ENCODE peak calls at places on chromosomes 4 and X, in four cellular contexts. I, R, D and T are unnamed samples.

GRCh38 chr4:174613979-174614378 is 91.7 kb upstream of the HPGD start:
- DNase-seq in D (no peak), R (no peak), I (no peak), T (no peak)

GRCh38 chrX:7170903-7171302 is 22.9 kb upstream of the PUDP start:
- DNase-seq in I (no peak), D (peak), R (peak), T (peak)

GRCh38 chrX:19375546-19375945 is 31.8 kb downstream of the PDHA1 start:
- DNase-seq in D (no peak), I (no peak), R (no peak), T (no peak)

GRCh38 chrX:155028749-155029360 is 2.2 kb downstream of the FUNDC2 start:
- DNase-seq in D (no peak), I (no peak), R (no peak), T (no peak)

GRCh38 chr4:18686338-18687039 is 664.9 kb upstream of the LCORL start:
- DNase-seq in R (no peak), I (no peak), D (no peak), T (no peak)

GRCh38 chrX:24298191-24298590 is 15.7 kb downstream of the SUPT20HL2 start:
- DNase-seq in R (no peak), I (no peak), D (no peak), T (no peak)

GRCh38 chrX:47643926-47644325 is 6.4 kb downstream of the ELK1 start:
- DNase-seq in D (no peak), R (no peak), I (no peak), T (no peak)

GRCh38 chrX:17375631-17376380 is 806 bp downstream of the NHS start:
- DNase-seq in R (no peak), D (no peak), I (no peak), T (peak)

GRCh38 chrX:140672840-140673731 is 36.5 kb upstream of the LINC00632 start:
- DNase-seq in I (no peak), D (peak), R (no peak), T (no peak)

GRCh38 chr4:162644346-162644745 is 480.5 kb upstream of the FSTL5 start:
- DNase-seq in D (no peak), R (no peak), I (no peak), T (no peak)

GRCh38 chrX:20362268-20363002 is 95.7 kb upstream of the RPS6KA3 start:
- DNase-seq in D (peak), R (peak), I (no peak), T (no peak)

GRCh38 chr4:176437756-176438155 is 118.0 kb downstream of the SPCS3 start:
- DNase-seq in I (no peak), D (no peak), R (no peak), T (no peak)

GRCh38 chr4:108342325-108342986 is 173.7 kb upstream of the LEF1 start:
- DNase-seq in I (no peak), D (no peak), R (no peak), T (no peak)

GRCh38 chrX:34734383-34734782 is 77.3 kb upstream of the TMEM47 start:
- DNase-seq in D (no peak), R (no peak), I (no peak), T (no peak)

GRCh38 chrX:40806511-40807220 is 71.3 kb upstream of the MED14 start:
- DNase-seq in R (peak), I (no peak), D (no peak), T (no peak)

GRCh38 chrX:38154818-38155217 is 65.9 kb downstream of the SRPX start:
- DNase-seq in D (no peak), I (no peak), R (no peak), T (no peak)

GRCh38 chrX:102712967-102713677 is 874 bp downstream of the GPRASP2 start:
- DNase-seq in D (no peak), I (no peak), R (peak), T (peak)

GRCh38 chrX:13763489-13763888 is 28.9 kb downstream of the OFD1 start:
- DNase-seq in I (no peak), D (no peak), R (no peak), T (no peak)

GRCh38 chr4:100340534-100341364 is 150.5 kb upstream of the DDIT4L start:
- DNase-seq in R (no peak), D (no peak), I (no peak), T (no peak)

GRCh38 chr4:185540487-185541125 is 5.3 kb upstream of the PDLIM3 start:
- DNase-seq in D (no peak), I (no peak), R (no peak), T (no peak)

GRCh38 chrX:68807818-68808217 is 21.0 kb upstream of the EFNB1 start:
- DNase-seq in R (peak), I (no peak), D (no peak), T (peak)

GRCh38 chr4:141391771-141392170 is 171.1 kb downstream of the ZNF330 start:
- DNase-seq in R (no peak), I (no peak), D (no peak), T (no peak)

GRCh38 chrX:148120151-148120550 is 139.0 kb downstream of the FMR1NB start:
- DNase-seq in R (no peak), I (no peak), D (no peak), T (no peak)

GRCh38 chr4:52945499-52945898 is 83.4 kb downstream of the RASL11B start:
- DNase-seq in I (no peak), R (peak), D (no peak), T (no peak)

GRCh38 chr4:167014944-167015343 is 219.3 kb downstream of the SPOCK3 start:
- DNase-seq in D (no peak), R (no peak), I (no peak), T (no peak)

GRCh38 chr4:167025651-167026050 is 208.6 kb downstream of the SPOCK3 start:
- DNase-seq in R (no peak), I (no peak), D (peak), T (no peak)

GRCh38 chr4:167021545-167022155 is 212.6 kb downstream of the SPOCK3 start:
- DNase-seq in I (peak), D (peak), R (peak), T (peak)

GRCh38 chr4:167023359-167023925 is 210.9 kb downstream of the SPOCK3 start:
- DNase-seq in I (peak), R (no peak), D (no peak), T (no peak)

DNA sequence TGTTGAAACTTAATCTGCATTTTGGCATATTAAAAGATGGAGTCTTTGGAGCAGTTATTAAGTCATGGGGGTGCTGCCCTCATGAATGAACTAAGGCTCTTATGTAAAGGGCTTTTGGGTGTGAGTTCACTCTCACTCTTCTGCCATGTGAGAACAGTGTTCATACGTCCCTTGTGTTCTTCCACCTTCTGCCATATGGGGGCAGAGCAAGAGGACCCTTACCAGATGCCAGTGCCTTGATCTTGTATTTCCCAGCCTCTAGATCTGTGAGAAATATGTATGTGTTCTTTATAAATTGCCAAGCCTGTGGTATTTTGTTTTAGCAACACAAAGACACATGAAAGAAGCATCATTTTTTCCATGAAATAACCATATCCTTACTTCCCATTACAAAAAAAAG is 213.9 kb downstream of the SPOCK3 start:
- DNase-seq in D (peak), R (no peak), I (no peak), T (peak)
- TF ChIP-seq CREM in D (no peak), R (no peak), I (no peak), T (no peak)

GRCh38 chr4:8264106-8264505 is 5.4 kb upstream of the HTRA3 start:
- DNase-seq in R (no peak), I (no peak), D (no peak), T (no peak)

GRCh38 chr4:8260656-8261111 is 8.9 kb upstream of the HTRA3 start:
- DNase-seq in D (no peak), R (no peak), I (no peak), T (no peak)

GRCh38 chr4:8263397-8263796 is 6.2 kb upstream of the HTRA3 start:
- DNase-seq in I (no peak), D (no peak), R (no peak), T (no peak)

GRCh38 chr4:8261851-8262535 is 7.6 kb upstream of the HTRA3 start:
- DNase-seq in D (no peak), I (no peak), R (no peak), T (no peak)

DNA sequence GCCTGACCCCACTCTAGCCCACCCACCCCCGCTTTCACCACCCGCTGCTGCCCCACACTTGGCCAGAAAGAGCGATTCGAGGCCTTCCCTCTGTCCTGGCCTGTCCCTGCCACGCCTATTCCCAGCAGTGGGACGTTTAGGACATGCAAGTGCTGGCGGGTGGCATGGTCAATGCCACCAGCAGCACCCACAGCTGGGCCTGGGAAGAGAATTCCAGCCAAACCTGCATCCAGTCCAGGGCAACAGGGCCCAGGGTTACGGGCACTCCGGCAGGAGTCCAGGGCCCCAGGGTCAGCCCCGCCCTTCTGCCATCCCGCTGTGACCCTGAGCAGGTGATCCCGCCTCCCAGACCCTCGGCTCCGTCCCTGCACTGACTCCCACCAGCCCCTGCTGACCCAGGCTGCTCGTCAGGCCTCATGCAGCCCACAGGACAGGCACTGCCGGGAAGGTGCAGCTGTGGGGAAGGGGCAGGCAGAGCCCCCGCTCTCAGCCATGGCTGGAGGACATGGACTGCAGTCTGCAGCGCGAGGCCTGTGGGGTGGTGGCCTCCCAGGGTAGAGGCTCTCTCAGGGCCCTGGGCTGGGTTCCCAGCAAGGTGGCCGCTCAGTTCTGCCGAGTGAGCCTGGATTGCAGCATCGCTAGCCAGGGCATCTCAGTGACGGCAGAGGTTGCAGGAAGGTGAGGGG is 6.8 kb upstream of the HTRA3 start:
- DNase-seq in D (no peak), R (no peak), I (no peak), T (no peak)
- TF ChIP-seq CREM in D (no peak), R (no peak), I (no peak), T (no peak)

GRCh38 chr4:17546222-17546621 is 30.8 kb upstream of the LAP3 start:
- DNase-seq in R (no peak), I (no peak), D (no peak), T (no peak)
- TF ChIP-seq CREM in R (no peak), I (no peak), D (no peak), T (no peak)

GRCh38 chr4:56757270-56757746 is 64.2 kb downstream of the SPINK2 start:
- DNase-seq in I (no peak), R (no peak), D (no peak), T (peak)

GRCh38 chr4:56762484-56763250 is 58.8 kb downstream of the SPINK2 start:
- DNase-seq in D (no peak), I (no peak), R (no peak), T (no peak)

GRCh38 chr4:56755901-56756300 is 65.6 kb downstream of the SPINK2 start:
- DNase-seq in R (no peak), D (no peak), I (no peak), T (no peak)

GRCh38 chr4:56760194-56760593 is 61.3 kb downstream of the SPINK2 start:
- DNase-seq in D (no peak), I (no peak), R (no peak), T (no peak)

GRCh38 chr4:56757821-56758400 is 63.6 kb downstream of the SPINK2 start:
- DNase-seq in I (peak), D (peak), R (peak), T (peak)
- TF ChIP-seq CREM in I (no peak), D (no peak), R (no peak), T (no peak)

GRCh38 chr4:4320951-4321714 is 31.1 kb downstream of the ZBTB49 start:
- DNase-seq in R (peak), D (no peak), I (no peak), T (no peak)

GRCh38 chr4:4321951-4322688 is 32.1 kb downstream of the ZBTB49 start:
- DNase-seq in R (no peak), I (no peak), D (no peak), T (no peak)

GRCh38 chr4:4326136-4326535 is 36.1 kb downstream of the ZBTB49 start:
- DNase-seq in R (no peak), D (no peak), I (no peak), T (no peak)

GRCh38 chr4:4325321-4325720 is 35.3 kb downstream of the ZBTB49 start:
- DNase-seq in D (peak), R (no peak), I (no peak), T (no peak)

DNA sequence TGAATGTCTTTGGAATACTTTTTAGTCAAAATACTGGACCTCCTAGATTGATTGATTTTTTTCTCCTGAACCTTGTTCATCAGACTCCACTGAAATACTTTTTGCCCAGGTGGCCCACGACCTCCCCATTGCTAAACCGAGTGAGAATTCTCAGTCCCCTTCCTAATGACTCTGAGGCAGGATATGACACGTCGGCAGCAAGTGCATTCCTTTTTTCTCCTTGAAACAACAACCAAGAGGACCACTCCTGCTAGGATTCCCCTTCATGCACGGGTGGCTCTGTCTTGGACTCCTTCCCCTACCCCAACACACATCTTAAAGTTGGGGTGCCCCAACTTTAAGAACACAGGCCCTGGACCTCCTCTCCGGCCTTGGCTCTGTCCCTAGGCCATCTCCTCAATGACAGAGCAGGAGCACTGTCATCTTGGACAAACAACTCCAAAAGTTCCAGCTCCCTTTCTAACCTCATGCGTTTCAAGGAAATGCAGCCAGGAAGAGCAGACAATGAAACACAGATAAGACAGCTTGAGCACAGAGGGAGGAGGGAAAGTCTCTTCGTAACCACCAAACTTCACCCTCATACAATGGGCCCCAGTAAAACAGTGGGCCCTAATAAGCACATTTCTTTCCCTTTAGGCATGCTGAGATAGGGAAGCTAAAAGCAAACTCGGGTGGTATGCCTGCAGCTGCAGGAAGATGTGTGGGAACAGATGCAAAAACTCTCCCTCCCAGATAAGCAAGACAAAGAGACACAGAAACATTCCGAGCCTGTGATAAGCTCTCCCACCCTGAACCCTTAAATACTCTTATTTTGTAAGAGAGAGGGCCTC is 33.9 kb downstream of the ZBTB49 start:
- DNase-seq in D (no peak), I (no peak), R (peak), T (no peak)
- TF ChIP-seq CREM in D (no peak), I (no peak), R (no peak), T (no peak)

GRCh38 chr4:76342191-76342590 is 35.7 kb downstream of the STBD1 start:
- DNase-seq in I (no peak), R (no peak), D (no peak), T (no peak)
- TF ChIP-seq CREM in I (no peak), R (no peak), D (no peak), T (no peak)